ENCODE peak calls at places on chromosomes 7 and 10, in four cellular contexts. L is WTC11, C is HepG2, M is K562. O is an unnamed sample.

GRCh38 chr7:35752727-35753126 is 48.1 kb upstream of the SEPTIN7 start:
- DNase-seq in L (no peak), C (no peak), M (no peak), O (no peak)

GRCh38 chr10:120982507-120982906 is 131.3 kb downstream of the WDR11 start:
- DNase-seq in M (no peak), L (no peak), C (no peak), O (no peak)

GRCh38 chr10:60809157-60809556 is 30.9 kb downstream of the CDK1 start:
- DNase-seq in L (no peak), C (no peak), M (no peak), O (no peak)

GRCh38 chr10:90319188-90319914 is 538.5 kb downstream of the HTR7 start:
- DNase-seq in M (no peak), C (peak), L (peak), O (peak)

GRCh38 chr10:26214004-26214403 is 2.6 kb upstream of the GAD2 start:
- DNase-seq in L (peak), C (no peak), M (no peak), O (no peak)

GRCh38 chr10:92699193-92699517 is 9.4 kb downstream of the HHEX start:
- DNase-seq in M (peak), C (no peak), L (no peak), O (no peak)

GRCh38 chr7:31811650-31812461 is 124.8 kb downstream of the PPP1R17 start:
- DNase-seq in C (no peak), L (no peak), M (no peak), O (peak)

GRCh38 chr10:77520995-77521394 is 116.6 kb downstream of the KCNMA1 start:
- DNase-seq in C (no peak), M (no peak), L (no peak), O (no peak)

GRCh38 chr7:30864146-30864545 is 47.5 kb upstream of the AQP1 start:
- DNase-seq in M (no peak), L (no peak), C (no peak), O (no peak)

GRCh38 chr7:44767912-44768662 is 19.4 kb downstream of the ZMIZ2 start:
- DNase-seq in M (peak), L (no peak), C (no peak), O (no peak)

GRCh38 chr7:142088022-142088714 is 23.4 kb upstream of the MGAM2 start:
- DNase-seq in M (no peak), C (no peak), L (no peak), O (no peak)

GRCh38 chr7:137655804-137656203 is 191.0 kb downstream of the DGKI start:
- DNase-seq in M (no peak), L (no peak), C (no peak), O (no peak)

GRCh38 chr10:123157210-123157609 is 3.0 kb downstream of the BUB3 start:
- DNase-seq in C (peak), M (no peak), L (no peak), O (no peak)

GRCh38 chr7:64618785-64619456 is 47.0 kb upstream of the ZNF107 start:
- DNase-seq in M (peak), L (no peak), C (peak), O (peak)

GRCh38 chr10:129411146-129411705 is 55.8 kb upstream of the MGMT start:
- DNase-seq in L (no peak), C (no peak), M (no peak), O (no peak)

GRCh38 chr10:100100651-100101525 is 19.2 kb upstream of the CPN1 start:
- DNase-seq in L (no peak), C (peak), M (no peak), O (peak)

GRCh38 chr10:62699148-62699547 is 105.4 kb upstream of the ADO start:
- DNase-seq in L (no peak), C (no peak), M (no peak), O (no peak)

GRCh38 chr7:135936497-135937217 is 40.5 kb downstream of the MTPN start:
- DNase-seq in C (no peak), M (no peak), L (no peak), O (no peak)

GRCh38 chr7:18566829-18567228 is 71.3 kb downstream of the HDAC9 start:
- DNase-seq in C (no peak), M (no peak), L (no peak), O (no peak)

GRCh38 chr7:137592232-137592896 is 248.8 kb upstream of the PTN start:
- DNase-seq in M (peak), L (peak), C (peak), O (peak)

GRCh38 chr7:87152897-87153641 is 816 bp downstream of the DMTF1 start:
- DNase-seq in L (peak), C (peak), M (no peak), O (peak)

DNA sequence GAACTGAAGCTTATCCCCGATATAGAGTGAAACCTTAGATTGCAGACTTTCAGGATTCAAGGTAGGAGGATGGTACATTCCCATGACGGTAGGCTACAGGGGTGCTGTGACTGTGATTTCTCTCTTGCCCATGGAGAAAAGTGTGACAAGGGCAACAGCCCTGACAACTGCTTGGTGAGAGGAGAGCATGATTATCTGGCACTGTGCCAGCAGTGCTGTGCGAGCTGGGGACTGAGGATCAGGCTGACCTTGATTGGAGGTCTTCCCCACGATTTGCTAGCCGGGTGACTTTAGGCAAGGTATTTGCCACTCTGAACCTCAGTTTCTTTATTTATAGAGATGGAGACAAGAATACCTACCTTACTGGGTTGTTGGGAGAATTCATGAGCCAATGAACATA is 229.6 kb downstream of the PTEN start:
- DNase-seq in M (no peak), C (no peak), L (no peak), O (no peak)
- TF ChIP-seq ELF4 in M (no peak), C (no peak), L (no peak), O (no peak)

GRCh38 chr7:455110-455928 is 64.3 kb downstream of the PDGFA start:
- DNase-seq in M (peak), L (no peak), C (peak), O (peak)
- TF ChIP-seq ELF4 in M (no peak), L (no peak), C (no peak), O (no peak)

GRCh38 chr7:43669286-43670081 is 59.8 kb downstream of the COA1 start:
- DNase-seq in L (peak), M (no peak), C (no peak), O (no peak)
- TF ChIP-seq ELF4 in L (no peak), M (no peak), C (no peak), O (no peak)

GRCh38 chr7:158124671-158125079 is 462.9 kb downstream of the PTPRN2 start:
- DNase-seq in L (no peak), M (no peak), C (no peak), O (no peak)

GRCh38 chr7:158126661-158127060 is 461.0 kb downstream of the PTPRN2 start:
- DNase-seq in C (no peak), M (no peak), L (no peak), O (no peak)

GRCh38 chr7:158125721-158126120 is 461.9 kb downstream of the PTPRN2 start:
- DNase-seq in C (no peak), M (no peak), L (no peak), O (no peak)

GRCh38 chr7:158123753-158124152 is 463.9 kb downstream of the PTPRN2 start:
- DNase-seq in L (no peak), M (no peak), C (no peak), O (no peak)

DNA sequence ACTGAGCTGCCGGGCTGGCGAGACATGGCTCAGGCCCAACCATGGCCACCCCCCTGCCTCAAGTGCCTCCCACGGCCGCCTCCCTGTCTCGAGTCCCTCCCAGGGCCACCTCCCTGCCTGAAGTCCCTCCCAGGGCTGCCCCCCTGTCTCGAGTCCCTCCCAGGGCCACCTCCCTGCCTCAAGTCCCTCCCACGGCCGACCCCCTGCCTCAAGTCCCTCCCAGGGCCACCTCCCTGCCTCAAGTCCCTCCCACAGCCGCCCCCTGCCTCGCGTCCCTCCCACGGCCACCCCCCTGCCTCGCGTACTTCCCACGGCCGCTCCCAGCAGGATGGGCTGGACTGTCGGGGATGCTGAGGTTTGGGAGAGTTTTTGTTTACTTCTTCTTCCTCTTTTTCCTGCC is 462.5 kb downstream of the PTPRN2 start:
- DNase-seq in M (no peak), L (no peak), C (no peak), O (no peak)
- TF ChIP-seq ELF4 in M (no peak), L (no peak), C (no peak), O (no peak)